ENCODE peak calls at places on chromosomes 16 and 17, in six cellular contexts. Y is lung, W is Caco-2, G is hepatocyte, K is neural progenitor cell, P is tibial artery. I is an unnamed sample.

GRCh38 chr17:56902350-56902749 is 11.5 kb downstream of the TRIM25 start:
- DNase-seq in Y (no peak), W (no peak), G (no peak), K (no peak), P (no peak), I (peak; percentile 73)

GRCh38 chr17:8606415-8606814 is 24.1 kb downstream of the MYH10 start:
- DNase-seq in Y (no peak), W (no peak), G (peak; percentile 16), K (no peak), P (no peak), I (no peak)

GRCh38 chr17:4899341-4900230 is at the start of gene C17orf107:
- DNase-seq in Y (peak; percentile 78), W (no peak), G (peak; percentile 94), K (peak; percentile 81), P (peak; percentile 88), I (no peak)

GRCh38 chr17:55116440-55116914 is 147.9 kb downstream of the STXBP4 start:
- DNase-seq in Y (no peak), W (no peak), G (no peak), K (no peak), P (no peak), I (no peak)

GRCh38 chr17:19937522-19937921 is 40.1 kb downstream of the AKAP10 start:
- DNase-seq in Y (no peak), W (peak; percentile 30), G (no peak), K (no peak), P (no peak), I (no peak)

GRCh38 chr17:35213412-35213925 is 19.3 kb upstream of the SLC35G3 start:
- DNase-seq in Y (no peak), W (no peak), G (no peak), K (no peak), P (no peak), I (no peak)

GRCh38 chr17:69819316-69820087 is 255.5 kb upstream of the KCNJ16 start:
- DNase-seq in Y (no peak), W (no peak), G (no peak), K (no peak), P (no peak), I (no peak)

GRCh38 chr17:57622886-57623433 is 122.1 kb downstream of the CCDC182 start:
- DNase-seq in Y (no peak), W (no peak), G (peak; percentile 74), K (no peak), P (peak; percentile 28), I (no peak)

GRCh38 chr17:82222816-82223215 is 6.0 kb upstream of the SLC16A3 start:
- DNase-seq in Y (no peak), W (no peak), G (no peak), K (no peak), P (no peak), I (no peak)

GRCh38 chr16:57906385-57907316 is 64.3 kb downstream of the CNGB1 start:
- DNase-seq in Y (no peak), W (peak; percentile 40), G (no peak), K (peak; percentile 62), P (no peak), I (no peak)

GRCh38 chr16:75644240-75645012 is 3.0 kb downstream of the KARS1 start:
- DNase-seq in Y (no peak), W (no peak), G (no peak), K (no peak), P (no peak), I (no peak)

GRCh38 chr16:4293822-4294457 is 21.1 kb upstream of the TFAP4 start:
- DNase-seq in Y (peak; percentile 50), W (no peak), G (peak; percentile 87), K (peak; percentile 88), P (peak; percentile 86), I (peak; percentile 24)

GRCh38 chr17:77437017-77437416 is 296.2 kb downstream of the SEC14L1 start:
- DNase-seq in Y (no peak), W (no peak), G (peak; percentile 80), K (no peak), P (peak; percentile 77), I (no peak)

GRCh38 chr17:79658811-79659207 is 48.0 kb upstream of the RBFOX3 start:
- DNase-seq in Y (no peak), W (peak; percentile 57), G (peak; percentile 70), K (peak; percentile 77), P (no peak), I (no peak)

GRCh38 chr17:79937981-79938695 is 97.5 kb downstream of the TBC1D16 start:
- DNase-seq in Y (no peak), W (no peak), G (no peak), K (peak; percentile 73), P (no peak), I (no peak)

GRCh38 chr16:72313903-72314302 is 141.9 kb upstream of the PMFBP1 start:
- DNase-seq in Y (no peak), W (no peak), G (no peak), K (no peak), P (no peak), I (no peak)

GRCh38 chr17:71547904-71548303 is 572.9 kb upstream of the SOX9 start:
- DNase-seq in Y (no peak), W (no peak), G (no peak), K (no peak), P (no peak), I (no peak)

GRCh38 chr16:4847774-4848587 is 700 bp downstream of the UBN1 start:
- DNase-seq in Y (peak; percentile 61), W (peak; percentile 48), G (peak; percentile 66), K (peak; percentile 75), P (peak; percentile 82), I (no peak)

GRCh38 chr16:17318200-17318599 is 152.6 kb downstream of the XYLT1 start:
- DNase-seq in Y (no peak), W (no peak), G (peak; percentile 40), K (no peak), P (no peak), I (no peak)

GRCh38 chr17:57875109-57876022 is 25.5 kb upstream of the MRPS23 start:
- DNase-seq in Y (peak; percentile 81), W (peak; percentile 76), G (peak; percentile 93), K (peak; percentile 80), P (peak; percentile 94), I (peak; percentile 84)

GRCh38 chr16:75774197-75774596 is 47.9 kb upstream of the CPHXL start:
- DNase-seq in Y (no peak), W (no peak), G (no peak), K (no peak), P (no peak), I (no peak)

GRCh38 chr17:48175692-48176450 is 68.3 kb downstream of the SNX11 start:
- DNase-seq in Y (no peak), W (no peak), G (no peak), K (no peak), P (no peak), I (no peak)

GRCh38 chr16:18853694-18854093 is 52.3 kb upstream of the ARL6IP1 start:
- DNase-seq in Y (no peak), W (no peak), G (no peak), K (no peak), P (no peak), I (no peak)
- H3K4me1 ChIP-seq in Y (no peaks in the 10 kb centered on the region), W (no peaks in the 10 kb centered on the region), G (no peaks in the 10 kb centered on the region), K (no peaks in the 10 kb centered on the region), P (no peaks in the 10 kb centered on the region), I (no peaks in the 10 kb centered on the region)

GRCh38 chr17:21285164-21286065 is 904 bp downstream of the MAP2K3 start:
- DNase-seq in Y (no peak), W (no peak), G (peak; percentile 49), K (peak; percentile 36), P (peak; percentile 76), I (peak; percentile 42)

GRCh38 chr17:21283482-21284318 is 811 bp upstream of the MAP2K3 start:
- DNase-seq in Y (no peak), W (no peak), G (peak; percentile 54), K (peak; percentile 54), P (peak; percentile 87), I (no peak)

GRCh38 chr17:21282231-21282630 is 2.3 kb upstream of the MAP2K3 start:
- DNase-seq in Y (no peak), W (no peak), G (peak; percentile 76), K (no peak), P (peak; percentile 93), I (peak; percentile 86)

GRCh38 chr17:21284319-21285163 is at the start of gene MAP2K3:
- DNase-seq in Y (peak; percentile 100), W (peak; percentile 99), G (peak; percentile 100), K (peak; percentile 100), P (peak; percentile 100), I (peak; percentile 89)

GRCh38 chr17:21282850-21283249 is 1.7 kb upstream of the MAP2K3 start:
- DNase-seq in Y (no peak), W (no peak), G (no peak), K (no peak), P (no peak), I (no peak)
- H3K4me1 ChIP-seq in Y (peaks cover 7% of the 10 kb centered on the region), W (peaks cover 17% of the 10 kb centered on the region), G (peaks cover 13% of the 10 kb centered on the region), K (peaks cover 20% of the 10 kb centered on the region), P (peaks cover 69% of the 10 kb centered on the region), I (peaks cover 16% of the 10 kb centered on the region)

DNA sequence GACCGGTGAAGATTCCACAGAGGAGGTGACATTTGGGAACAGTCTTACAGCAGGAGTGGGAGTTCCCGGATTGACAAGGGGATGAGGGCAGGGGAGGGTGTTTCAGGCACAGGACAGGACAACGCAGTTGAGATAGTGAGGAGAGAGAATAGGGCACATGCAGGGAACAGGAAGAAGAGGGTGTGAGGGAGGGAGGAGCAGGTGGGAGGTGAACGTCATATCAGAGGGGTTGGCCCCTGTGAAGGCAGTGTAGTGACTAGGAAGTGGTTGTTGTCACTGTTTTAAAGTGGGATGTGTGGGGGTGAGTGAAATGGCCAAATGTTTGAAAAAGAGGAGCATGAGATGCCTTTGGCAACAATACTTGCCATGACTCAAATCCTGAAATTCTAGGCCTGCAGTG is 12.2 kb downstream of the PRKCB start:
- DNase-seq in Y (no peak), W (no peak), G (no peak), K (no peak), P (no peak), I (no peak)
- H3K4me1 ChIP-seq in Y (no peaks in the 10 kb centered on the region), W (no peaks in the 10 kb centered on the region), G (no peaks in the 10 kb centered on the region), K (no peaks in the 10 kb centered on the region), P (no peaks in the 10 kb centered on the region), I (no peaks in the 10 kb centered on the region)

GRCh38 chr17:3889613-3890012 is 3.2 kb downstream of the CAMKK1 start:
- DNase-seq in Y (no peak), W (no peak), G (no peak), K (no peak), P (peak; percentile 77), I (no peak)
- H3K4me1 ChIP-seq in Y (no peaks in the 10 kb centered on the region), W (peaks cover 7% of the 10 kb centered on the region), G (peaks cover 40% of the 10 kb centered on the region), K (peaks cover 20% of the 10 kb centered on the region), P (peaks cover 68% of the 10 kb centered on the region), I (peaks cover 17% of the 10 kb centered on the region)

DNA sequence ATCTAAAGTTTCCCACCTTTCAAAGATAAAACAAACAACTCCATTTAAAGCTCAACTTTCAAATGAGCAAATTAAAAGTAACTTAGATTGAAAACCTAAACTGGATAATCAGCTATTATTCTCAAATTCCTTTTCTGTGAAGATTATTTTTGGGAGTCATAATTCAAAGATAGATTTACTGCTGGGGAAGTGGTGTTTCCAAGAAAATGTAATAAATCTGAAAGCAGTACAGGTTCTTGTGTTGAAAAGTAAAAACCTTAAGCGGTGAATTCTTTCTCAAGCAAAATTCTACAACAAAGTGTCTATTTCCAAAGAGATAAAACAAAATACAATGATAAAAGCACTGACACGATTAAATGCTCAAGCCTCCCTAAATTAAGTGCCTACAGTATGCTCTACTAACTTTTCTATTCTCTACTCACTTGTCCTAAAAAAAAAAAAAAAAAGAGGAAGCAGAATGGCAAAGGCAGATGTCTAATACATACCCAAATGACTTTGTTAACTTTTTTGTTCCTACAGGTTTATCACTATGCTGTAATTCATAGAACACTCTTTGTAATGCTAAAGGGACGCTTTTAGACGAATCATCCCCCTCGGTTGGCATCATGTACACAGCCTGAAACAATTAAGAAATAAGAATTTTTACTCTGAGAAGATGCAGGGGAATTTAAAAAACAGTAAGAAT is 34.5 kb downstream of the LITAFD start:
- DNase-seq in Y (no peak), W (no peak), G (no peak), K (no peak), P (no peak), I (no peak)
- H3K4me1 ChIP-seq in Y (no peaks in the 10 kb centered on the region), W (peaks cover 22% of the 10 kb centered on the region), G (peaks cover 4% of the 10 kb centered on the region), K (peaks cover 8% of the 10 kb centered on the region), P (no peaks in the 10 kb centered on the region), I (no peaks in the 10 kb centered on the region)

GRCh38 chr17:2484876-2485275 is 26.8 kb downstream of the METTL16 start:
- DNase-seq in Y (no peak), W (no peak), G (no peak), K (peak; percentile 75), P (no peak), I (peak; percentile 66)
- H3K4me1 ChIP-seq in Y (peaks cover 4% of the 10 kb centered on the region), W (peaks cover 8% of the 10 kb centered on the region), G (peaks cover 3% of the 10 kb centered on the region), K (peaks cover 26% of the 10 kb centered on the region), P (peaks cover 18% of the 10 kb centered on the region), I (peaks cover 20% of the 10 kb centered on the region)